ENCODE peak calls at places on chromosomes 1 and 21, in four cellular contexts. E is C1 segment of cervical spinal cord, U is posterior cingulate gyrus, T is cardiac fibroblast. C is an unnamed sample.

GRCh38 chr21:29854795-29855194 is 85.0 kb downstream of the GRIK1 start:
- DNase-seq in E (no peak), U (no peak), T (no peak), C (no peak)

GRCh38 chr1:62912028-62912638 is 128.2 kb downstream of the ATG4C start:
- DNase-seq in E (no peak), T (peak; percentile 38), U (no peak), C (peak; percentile 14)

GRCh38 chr1:204842892-204843291 is 27.8 kb upstream of the NFASC start:
- DNase-seq in T (no peak), U (no peak), E (peak; percentile 31), C (no peak)

GRCh38 chr21:44521301-44521927 is 18.6 kb downstream of the KRTAP10-1 start:
- DNase-seq in U (peak; percentile 68), T (no peak), E (no peak), C (no peak)

GRCh38 chr1:10658396-10659066 is 137.9 kb downstream of the CASZ1 start:
- DNase-seq in U (no peak), T (no peak), E (no peak), C (no peak)

GRCh38 chr1:218421531-218421930 is 76.4 kb downstream of the TGFB2 start:
- DNase-seq in U (no peak), T (no peak), E (no peak), C (no peak)

GRCh38 chr1:65065535-65066378 is 82.2 kb upstream of the AK4 start:
- DNase-seq in E (no peak), T (peak; percentile 19), U (no peak), C (no peak)

GRCh38 chr1:56527548-56528302 is 51.6 kb downstream of the PLPP3 start:
- DNase-seq in T (no peak), E (no peak), U (no peak), C (no peak)

GRCh38 chr1:15454256-15454655 is 2.3 kb upstream of the CELA2A start:
- DNase-seq in T (peak; percentile 51), E (no peak), U (no peak), C (no peak)

GRCh38 chr1:192516776-192517297 is 58.7 kb upstream of the RGS1 start:
- DNase-seq in U (no peak), E (no peak), T (no peak), C (peak; percentile 73)

GRCh38 chr1:222769181-222769580 is 32.2 kb downstream of the FAM177B start:
- DNase-seq in T (no peak), U (no peak), E (no peak), C (no peak)

GRCh38 chr1:62198781-62199125 is 4.1 kb downstream of the L1TD1 start:
- DNase-seq in E (no peak), T (peak; percentile 21), U (peak; percentile 4), C (no peak)

GRCh38 chr1:27445177-27445936 is 44.6 kb downstream of the WASF2 start:
- DNase-seq in T (no peak), E (no peak), U (no peak), C (peak; percentile 50)

GRCh38 chr1:105362438-105362837 is 1612.7 kb downstream of the AMY1C start:
- DNase-seq in E (no peak), U (no peak), T (no peak), C (no peak)

GRCh38 chr1:15323351-15323988 is 76.4 kb downstream of the FHAD1 start:
- DNase-seq in U (peak; percentile 95), T (peak; percentile 84), E (peak; percentile 48), C (peak; percentile 75)

GRCh38 chr1:29893806-29894205 is 657.5 kb downstream of the PTPRU start:
- DNase-seq in E (no peak), U (no peak), T (no peak), C (no peak)

GRCh38 chr1:32869844-32870614 is 683 bp downstream of the FNDC5 start:
- DNase-seq in T (no peak), E (no peak), U (no peak), C (no peak)

GRCh38 chr1:154964359-154964758 is 2.8 kb upstream of the PYGO2 start:
- DNase-seq in T (no peak), E (no peak), U (peak; percentile 13), C (no peak)

GRCh38 chr1:240134113-240134512 is 42.4 kb downstream of the FMN2 start:
- DNase-seq in T (no peak), U (no peak), E (no peak), C (no peak)

GRCh38 chr1:178057131-178057765 is 36.7 kb upstream of the RASAL2 start:
- DNase-seq in E (no peak), U (no peak), T (no peak), C (no peak)

GRCh38 chr1:151715726-151716404 is 738 bp downstream of the CELF3 start:
- DNase-seq in U (no peak), T (no peak), E (no peak), C (no peak)

GRCh38 chr1:76083189-76083588 is 8.6 kb downstream of the ST6GALNAC3 start:
- DNase-seq in U (peak; percentile 84), E (no peak), T (no peak), C (no peak)

GRCh38 chr1:116738673-116739370 is 15.4 kb upstream of the CD2 start:
- DNase-seq in U (no peak), E (no peak), T (no peak), C (peak; percentile 78)

GRCh38 chr1:97796716-97797115 is 124.1 kb downstream of the DPYD start:
- DNase-seq in E (no peak), U (no peak), T (peak; percentile 80), C (no peak)

GRCh38 chr1:82565146-82565545 is 764.4 kb downstream of the ADGRL2 start:
- DNase-seq in U (no peak), T (peak; percentile 66), E (no peak), C (no peak)

GRCh38 chr1:210746024-210746423 is 387.9 kb downstream of the KCNH1 start:
- DNase-seq in U (no peak), T (no peak), E (no peak), C (no peak)

GRCh38 chr1:173347276-173347675 is 129.9 kb upstream of the PRDX6 start:
- DNase-seq in E (no peak), T (no peak), U (no peak), C (no peak)

GRCh38 chr1:20846461-20847374 is 59.6 kb upstream of the HP1BP3 start:
- DNase-seq in E (no peak), T (peak; percentile 17), U (no peak), C (no peak)

GRCh38 chr1:54287821-54288220 is 87.9 kb downstream of the MRPL37 start:
- DNase-seq in T (peak; percentile 45), E (peak; percentile 20), U (peak; percentile 62), C (no peak)

GRCh38 chr1:150162862-150163706 is 13.4 kb downstream of the PLEKHO1 start:
- DNase-seq in E (peak; percentile 26), U (peak; percentile 90), T (peak; percentile 99), C (peak; percentile 80)

GRCh38 chr1:147509786-147510360 is 31.4 kb upstream of the BCL9 start:
- DNase-seq in T (peak; percentile 20), U (no peak), E (no peak), C (no peak)

GRCh38 chr1:221543529-221544120 is 198.3 kb downstream of the DUSP10 start:
- DNase-seq in U (no peak), E (no peak), T (peak; percentile 65), C (peak; percentile 17)

GRCh38 chr1:247295274-247295684 is 36.4 kb downstream of the ZNF496 start:
- DNase-seq in E (no peak), U (no peak), T (peak; percentile 34), C (no peak)

GRCh38 chr1:56921486-56921885 is 44.3 kb downstream of the C8B start:
- DNase-seq in E (no peak), U (no peak), T (peak; percentile 51), C (no peak)

GRCh38 chr1:214377886-214378285 is 96.9 kb downstream of the SMYD2 start:
- DNase-seq in U (no peak), T (peak; percentile 82), E (no peak), C (no peak)

GRCh38 chr1:153525088-153525713 is 10.6 kb downstream of the S100A6 start:
- DNase-seq in T (peak; percentile 37), E (no peak), U (no peak), C (no peak)

GRCh38 chr1:66809245-66809644 is 8.2 kb upstream of the INSL5 start:
- DNase-seq in E (no peak), T (no peak), U (no peak), C (no peak)

GRCh38 chr21:41403966-41404365 is 22.1 kb upstream of the MX1 start:
- DNase-seq in E (no peak), U (no peak), T (no peak), C (no peak)